ENCODE peak calls at places on chromosomes 13 and 19, in six cellular contexts. J is fibroblast of the aortic adventitia, H is OCI-LY7, D is heart right ventricle, A is lung, R is MM.1S. M is an unnamed sample.

GRCh38 chr19:17871878-17872250 is at the start of gene SLC5A5:
- DNase-seq in J (no peak), H (no peak), D (no peak), A (no peak), R (no peak), M (no peak)

GRCh38 chr13:71619096-71619495 is 247.9 kb downstream of the DACH1 start:
- DNase-seq in J (no peak), H (no peak), D (no peak), A (no peak), R (no peak), M (no peak)

GRCh38 chr13:113474179-113474578 is 16.3 kb downstream of the DCUN1D2 start:
- DNase-seq in J (no peak), H (no peak), D (no peak), A (peak), R (no peak), M (no peak)

GRCh38 chr19:39341122-39341719 is 1.0 kb upstream of the SAMD4B start:
- DNase-seq in J (no peak), H (peak), D (peak), A (peak), R (peak), M (no peak)

GRCh38 chr19:10565028-10565566 is 713 bp downstream of the KRI1 start:
- DNase-seq in J (no peak), H (peak), D (peak), A (no peak), R (peak), M (peak)

GRCh38 chr13:31749929-31750328 is 10.6 kb downstream of the RXFP2 start:
- DNase-seq in J (peak), H (no peak), D (no peak), A (no peak), R (no peak), M (peak)

GRCh38 chr13:41065098-41065497 is 3.8 kb downstream of the WBP4 start:
- DNase-seq in J (peak), H (no peak), D (no peak), A (no peak), R (no peak), M (peak)

GRCh38 chr13:87153371-87153770 is 517.8 kb upstream of the SLITRK5 start:
- DNase-seq in J (no peak), H (no peak), D (no peak), A (no peak), R (no peak), M (no peak)

GRCh38 chr13:27401210-27401609 is 23.2 kb upstream of the GTF3A start:
- DNase-seq in J (no peak), H (no peak), D (no peak), A (no peak), R (no peak), M (no peak)

GRCh38 chr13:24610956-24611355 is 69.3 kb upstream of the ATP12A start:
- DNase-seq in J (no peak), H (no peak), D (no peak), A (no peak), R (no peak), M (no peak)

GRCh38 chr19:51093066-51093465 is 10.4 kb upstream of the KLK14 start:
- DNase-seq in J (no peak), H (no peak), D (no peak), A (no peak), R (no peak), M (no peak)

GRCh38 chr13:76630629-76631028 is 255.6 kb downstream of the KCTD12 start:
- DNase-seq in J (no peak), H (no peak), D (no peak), A (no peak), R (no peak), M (no peak)

GRCh38 chr19:40565355-40565754 is 11.3 kb upstream of the SHKBP1 start:
- DNase-seq in J (no peak), H (no peak), D (no peak), A (no peak), R (no peak), M (no peak)

GRCh38 chr19:40570313-40571004 is 6.2 kb upstream of the SHKBP1 start:
- DNase-seq in J (peak), H (peak), D (peak), A (peak), R (peak), M (peak)

GRCh38 chr19:40567750-40568494 is 8.8 kb upstream of the SHKBP1 start:
- DNase-seq in J (no peak), H (no peak), D (no peak), A (no peak), R (no peak), M (no peak)

GRCh38 chr19:40565910-40566495 is 10.7 kb upstream of the SHKBP1 start:
- DNase-seq in J (no peak), H (no peak), D (no peak), A (no peak), R (no peak), M (no peak)

DNA sequence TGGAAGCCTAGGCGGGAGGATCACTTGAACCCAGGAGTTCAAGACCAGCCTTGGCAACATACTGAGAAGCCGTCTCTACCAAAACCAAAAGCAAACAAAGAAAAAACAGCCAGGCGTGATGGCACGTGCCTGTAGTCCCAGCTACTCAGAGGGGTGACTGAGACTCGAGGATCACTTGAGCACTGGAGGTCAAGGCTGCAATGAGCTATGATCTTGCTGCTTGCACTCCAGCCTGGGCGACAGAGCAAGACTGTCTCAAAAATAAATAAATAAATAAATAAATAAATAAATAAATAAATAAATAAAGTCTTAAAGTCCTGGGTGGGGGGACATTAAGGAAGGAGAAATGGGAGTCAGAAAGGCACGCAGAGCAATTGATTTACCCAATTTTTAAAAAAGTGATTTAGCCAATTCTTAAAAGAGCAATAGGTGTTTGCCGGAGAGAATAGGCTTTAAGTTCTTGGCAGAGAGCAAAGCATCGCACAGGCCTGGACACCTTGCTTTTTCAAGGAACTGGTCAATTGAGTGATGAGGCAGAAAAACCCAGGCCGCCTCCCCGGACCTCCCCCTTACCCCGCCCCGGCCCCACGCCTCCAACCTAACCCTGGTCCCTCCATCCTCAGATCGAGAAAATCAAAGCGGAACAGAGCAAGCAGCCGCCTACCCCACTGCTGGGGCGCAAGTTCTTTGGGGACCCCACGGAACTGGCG is 9.5 kb upstream of the SHKBP1 start:
- DNase-seq in J (no peak), H (no peak), D (no peak), A (no peak), R (no peak), M (no peak)
- H3K4me3 ChIP-seq in J (peak), H (no peak), D (peak), A (no peak), R (no peak), M (no peak)

GRCh38 chr19:7961930-7962626 is 18.6 kb upstream of the TIMM44 start:
- DNase-seq in J (no peak), H (no peak), D (no peak), A (no peak), R (no peak), M (no peak)
- H3K4me3 ChIP-seq in J (no peak), H (no peak), D (no peak), A (no peak), R (no peak), M (no peak)

GRCh38 chr13:109779074-109779473 is 7.3 kb downstream of the IRS2 start:
- DNase-seq in J (no peak), H (peak), D (no peak), A (no peak), R (no peak), M (peak)

GRCh38 chr13:109780880-109781383 is 5.5 kb downstream of the IRS2 start:
- DNase-seq in J (no peak), H (no peak), D (no peak), A (no peak), R (no peak), M (no peak)

GRCh38 chr13:109781384-109782065 is 4.9 kb downstream of the IRS2 start:
- DNase-seq in J (peak), H (no peak), D (no peak), A (no peak), R (no peak), M (peak)

GRCh38 chr13:109778102-109778542 is 8.3 kb downstream of the IRS2 start:
- DNase-seq in J (no peak), H (no peak), D (no peak), A (no peak), R (peak), M (peak)

GRCh38 chr13:109779876-109780516 is 6.4 kb downstream of the IRS2 start:
- DNase-seq in J (no peak), H (no peak), D (no peak), A (no peak), R (no peak), M (peak)
- H3K4me3 ChIP-seq in J (peak), H (no peak), D (peak), A (no peak), R (no peak), M (peak)

GRCh38 chr19:33473644-33474305 is 47.8 kb downstream of the PEPD start:
- DNase-seq in J (peak), H (no peak), D (no peak), A (no peak), R (no peak), M (peak)

GRCh38 chr19:33470040-33470330 is 51.6 kb downstream of the PEPD start:
- DNase-seq in J (no peak), H (no peak), D (no peak), A (no peak), R (no peak), M (no peak)

GRCh38 chr19:33471111-33471996 is 50.2 kb downstream of the PEPD start:
- DNase-seq in J (no peak), H (no peak), D (no peak), A (no peak), R (no peak), M (no peak)

GRCh38 chr19:33470686-33471085 is 50.9 kb downstream of the PEPD start:
- DNase-seq in J (no peak), H (no peak), D (no peak), A (no peak), R (no peak), M (no peak)

GRCh38 chr19:33472696-33473624 is 48.6 kb downstream of the PEPD start:
- DNase-seq in J (peak), H (no peak), D (no peak), A (no peak), R (no peak), M (peak)
- H3K4me3 ChIP-seq in J (no peak), H (no peak), D (no peak), A (no peak), R (no peak), M (no peak)

GRCh38 chr19:3285647-3286176 is 61.3 kb downstream of the CELF5 start:
- DNase-seq in J (no peak), H (no peak), D (no peak), A (no peak), R (no peak), M (no peak)

GRCh38 chr19:3282564-3282963 is 58.1 kb downstream of the CELF5 start:
- DNase-seq in J (no peak), H (no peak), D (no peak), A (no peak), R (no peak), M (no peak)

GRCh38 chr19:3284759-3285646 is 60.5 kb downstream of the CELF5 start:
- DNase-seq in J (peak), H (peak), D (no peak), A (peak), R (no peak), M (peak)

GRCh38 chr19:3283246-3283751 is 58.8 kb downstream of the CELF5 start:
- DNase-seq in J (no peak), H (no peak), D (no peak), A (no peak), R (no peak), M (no peak)

DNA sequence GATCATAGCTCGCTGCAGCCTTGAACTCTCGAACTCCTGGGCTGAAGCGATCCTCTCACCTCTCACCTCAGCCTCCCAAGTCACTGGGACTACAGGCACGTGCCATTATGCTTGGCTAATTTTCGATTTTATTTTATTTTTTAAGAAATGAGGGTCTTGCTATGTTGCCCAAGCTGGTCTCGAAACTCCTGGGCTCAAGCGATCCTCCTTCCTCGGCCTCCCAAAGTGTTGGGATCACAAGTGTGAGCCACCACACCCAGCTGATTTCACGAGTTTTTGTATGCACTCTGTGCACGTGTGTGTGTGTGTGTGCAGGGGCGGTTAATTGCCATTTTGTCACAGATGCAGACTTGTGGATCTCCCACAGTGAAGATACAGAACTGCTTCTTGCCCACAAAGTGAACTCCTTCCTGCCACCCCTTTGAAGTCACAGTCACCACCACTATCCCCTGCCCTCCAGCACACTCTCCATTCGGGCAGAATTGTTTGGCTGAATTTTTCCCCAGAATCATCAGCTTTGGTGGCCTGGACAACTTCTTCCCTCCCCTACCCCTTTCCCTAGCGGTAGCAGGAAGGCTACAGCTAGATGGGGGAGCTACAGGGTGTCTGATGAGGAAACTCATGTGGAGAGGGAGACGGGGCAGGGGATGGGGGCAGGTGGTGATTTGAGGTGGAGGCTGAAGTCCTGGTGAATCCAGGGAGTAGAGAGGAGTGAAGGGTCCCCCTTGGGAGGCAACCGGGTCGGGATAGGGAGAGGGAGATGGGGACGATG is 59.6 kb downstream of the CELF5 start:
- DNase-seq in J (no peak), H (no peak), D (no peak), A (no peak), R (no peak), M (no peak)
- H3K4me3 ChIP-seq in J (no peak), H (no peak), D (no peak), A (no peak), R (no peak), M (no peak)

GRCh38 chr19:3364501-3364858 is 1.9 kb upstream of the NFIC start:
- DNase-seq in J (no peak), H (no peak), D (no peak), A (no peak), R (no peak), M (no peak)
- H3K4me3 ChIP-seq in J (no peak), H (no peak), D (no peak), A (no peak), R (no peak), M (no peak)

DNA sequence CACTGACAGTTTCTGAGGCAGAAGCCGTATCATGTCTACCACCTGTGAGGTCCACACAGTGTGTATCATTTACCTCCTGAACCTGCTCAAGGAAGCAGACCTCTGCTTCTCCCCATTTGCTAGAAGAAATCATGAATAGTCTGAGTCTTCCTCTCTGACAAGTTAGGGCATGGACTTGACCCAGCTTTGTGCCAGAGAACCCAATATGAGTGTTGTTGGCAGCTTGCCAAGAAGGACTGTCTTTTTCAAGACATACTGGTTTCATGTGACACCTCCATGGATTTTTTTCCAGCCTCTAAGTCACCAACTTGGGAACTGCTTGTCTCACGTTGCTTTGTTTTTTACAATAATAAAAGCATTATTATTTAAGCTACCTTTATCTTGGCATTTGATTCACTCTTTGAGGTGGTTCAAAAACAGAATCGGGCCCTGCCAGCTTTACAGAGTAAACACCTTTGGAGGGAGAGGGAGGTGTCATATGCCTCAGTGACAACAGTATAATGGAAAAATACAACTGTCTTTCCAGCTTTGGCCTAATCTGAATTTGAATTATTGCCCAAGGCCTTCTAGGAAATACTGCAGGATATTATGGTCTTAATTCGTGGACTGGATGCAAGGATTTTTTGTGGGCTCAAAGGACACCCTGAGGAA is 9.6 kb downstream of the ZNF211 start:
- DNase-seq in J (no peak), H (no peak), D (no peak), A (no peak), R (no peak), M (no peak)
- H3K4me3 ChIP-seq in J (no peak), H (no peak), D (no peak), A (no peak), R (no peak), M (no peak)

GRCh38 chr19:49869484-49870308 is 2.3 kb upstream of the PNKP start:
- DNase-seq in J (peak), H (peak), D (peak), A (peak), R (peak), M (peak)

GRCh38 chr19:49866933-49867782 is at the start of gene PNKP:
- DNase-seq in J (peak), H (peak), D (peak), A (peak), R (peak), M (peak)

GRCh38 chr19:49871349-49871985 is 4.1 kb upstream of the PNKP start:
- DNase-seq in J (no peak), H (no peak), D (no peak), A (no peak), R (no peak), M (no peak)

GRCh38 chr19:49870309-49870901 is 3.0 kb upstream of the PNKP start:
- DNase-seq in J (no peak), H (no peak), D (no peak), A (no peak), R (no peak), M (no peak)

DNA sequence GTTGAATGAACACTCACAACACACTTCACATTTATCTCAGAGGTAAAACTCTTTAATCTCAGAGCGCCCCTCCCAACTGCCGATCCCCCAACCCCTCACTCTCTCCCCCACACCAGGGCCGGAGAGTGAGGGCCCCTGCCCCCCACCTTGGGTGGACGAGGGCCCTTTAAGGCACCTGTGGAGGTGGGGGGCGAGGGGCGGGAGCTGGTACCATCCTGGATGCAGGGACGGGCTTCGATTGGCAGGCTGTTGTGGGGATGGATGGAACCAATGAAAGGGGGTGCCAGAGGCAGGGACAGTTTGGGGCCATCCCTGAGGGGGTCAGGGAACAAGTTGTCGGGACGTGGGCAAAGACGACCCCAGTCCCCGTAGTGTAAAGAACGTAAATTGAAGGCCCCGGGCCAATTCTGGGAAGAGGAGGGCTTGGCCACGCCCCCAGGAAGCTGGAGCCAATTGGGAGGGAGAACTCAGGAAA is 1.7 kb upstream of the PNKP start:
- DNase-seq in J (no peak), H (no peak), D (no peak), A (no peak), R (no peak), M (no peak)
- H3K4me3 ChIP-seq in J (peak), H (peak), D (peak), A (no peak), R (peak), M (peak)

DNA sequence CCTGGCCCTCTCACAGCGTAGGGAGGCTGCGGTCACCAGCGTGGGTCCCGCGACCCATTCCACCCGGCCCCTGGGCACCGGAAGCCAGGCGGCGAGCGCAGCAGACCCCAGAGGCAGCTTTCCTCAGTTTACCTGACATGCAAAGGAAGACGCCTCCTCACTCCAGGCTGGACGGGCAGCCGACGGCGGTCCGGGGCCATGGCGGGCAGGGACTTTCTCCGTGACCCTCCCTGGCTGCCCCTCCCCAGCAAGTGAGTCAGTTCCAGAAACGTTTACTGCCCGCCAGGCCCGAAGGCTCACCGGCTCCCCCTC is 5.5 kb downstream of the SBNO2 start:
- DNase-seq in J (no peak), H (no peak), D (no peak), A (no peak), R (no peak), M (no peak)
- H3K4me3 ChIP-seq in J (peak), H (no peak), D (no peak), A (peak), R (no peak), M (peak)

M was measured in astrocyte of the spinal cord.